ENCODE peak calls at places on chromosomes 1 and 21, in seven cellular contexts. V is activated B cell treated with CpG ODN at 0.5 μM for 24 hours; C is BJ; Z is CD8-positive, alpha-beta T cell; B is brain microvascular endothelial cell; I is GM20000; R is upper lobe of right lung. X is an unnamed sample.

GRCh38 chr1:78254517-78254916 is 208.8 kb downstream of the GIPC2 start:
- DNase-seq in V (no peak), C (peak; percentile 66), Z (no peak), B (no peak), I (no peak), R (no peak), X (no peak)

GRCh38 chr1:191760016-191760415 is 398.2 kb upstream of the RGS18 start:
- DNase-seq in V (no peak), C (no peak), Z (no peak), B (no peak), I (no peak), R (no peak), X (no peak)

GRCh38 chr1:149917590-149918144 is at the start of gene SV2A:
- DNase-seq in V (no peak), C (no peak), Z (peak; percentile 51), B (no peak), I (peak; percentile 52), R (no peak), X (no peak)

GRCh38 chr1:1250828-1251284 is 4.3 kb upstream of the C1QTNF12 start:
- DNase-seq in V (no peak), C (no peak), Z (peak; percentile 88), B (no peak), I (peak; percentile 87), R (no peak), X (no peak)

GRCh38 chr21:41651396-41651795 is 115.5 kb downstream of the RIPK4 start:
- DNase-seq in V (no peak), C (no peak), Z (no peak), B (no peak), I (no peak), R (peak; percentile 54), X (no peak)

GRCh38 chr21:32281531-32281930 is 2.7 kb upstream of the MIS18A start:
- DNase-seq in V (no peak), C (no peak), Z (no peak), B (no peak), I (no peak), R (no peak), X (no peak)

GRCh38 chr1:6603851-6604558 is 1.3 kb upstream of the KLHL21 start:
- DNase-seq in V (no peak), C (peak; percentile 41), Z (no peak), B (peak; percentile 84), I (no peak), R (peak; percentile 81), X (no peak)

GRCh38 chr1:211874521-211875347 is 44.2 kb upstream of the LPGAT1 start:
- DNase-seq in V (no peak), C (no peak), Z (no peak), B (no peak), I (no peak), R (peak; percentile 69), X (no peak)

GRCh38 chr21:29301703-29302102 is 3.0 kb downstream of the BACH1 start:
- DNase-seq in V (no peak), C (no peak), Z (no peak), B (no peak), I (no peak), R (no peak), X (no peak)

GRCh38 chr1:233238884-233239432 is 56.6 kb downstream of the PCNX2 start:
- DNase-seq in V (no peak), C (no peak), Z (no peak), B (no peak), I (no peak), R (no peak), X (no peak)

GRCh38 chr21:44548381-44548780 is 2.9 kb downstream of the KRTAP10-2 start:
- DNase-seq in V (no peak), C (no peak), Z (no peak), B (no peak), I (no peak), R (peak; percentile 33), X (no peak)

GRCh38 chr1:99843760-99844159 is 6.4 kb upstream of the AGL start:
- DNase-seq in V (no peak), C (no peak), Z (no peak), B (no peak), I (no peak), R (no peak), X (no peak)

GRCh38 chr1:219279017-219279770 is 105.5 kb downstream of the LYPLAL1 start:
- DNase-seq in V (no peak), C (no peak), Z (no peak), B (peak; percentile 58), I (no peak), R (no peak), X (no peak)

GRCh38 chr1:18140411-18140810 is 32.8 kb downstream of the IGSF21 start:
- DNase-seq in V (no peak), C (no peak), Z (no peak), B (no peak), I (no peak), R (no peak), X (no peak)

GRCh38 chr1:216836316-216836715 is 113.1 kb upstream of the ESRRG start:
- DNase-seq in V (no peak), C (no peak), Z (no peak), B (no peak), I (no peak), R (no peak), X (no peak)

GRCh38 chr1:240492832-240493440 is 119.0 kb downstream of the GREM2 start:
- DNase-seq in V (no peak), C (no peak), Z (no peak), B (peak; percentile 55), I (peak; percentile 25), R (no peak), X (no peak)

GRCh38 chr1:208030320-208031091 is 119.6 kb upstream of the CD34 start:
- DNase-seq in V (no peak), C (no peak), Z (no peak), B (peak; percentile 20), I (no peak), R (no peak), X (no peak)

GRCh38 chr1:26694597-26695416 is 1.0 kb upstream of the ARID1A start:
- DNase-seq in V (no peak), C (no peak), Z (no peak), B (no peak), I (peak; percentile 32), R (no peak), X (no peak)

GRCh38 chr1:245060684-245061374 is 94.0 kb upstream of the KIF26B start:
- DNase-seq in V (no peak), C (no peak), Z (no peak), B (no peak), I (no peak), R (no peak), X (no peak)

GRCh38 chr1:161185282-161185682 is 8.0 kb upstream of the B4GALT3 start:
- DNase-seq in V (peak; percentile 41), C (no peak), Z (peak; percentile 88), B (no peak), I (peak; percentile 89), R (peak; percentile 74), X (no peak)

GRCh38 chr1:12049625-12050024 is 13.5 kb upstream of the TNFRSF8 start:
- DNase-seq in V (no peak), C (no peak), Z (no peak), B (no peak), I (no peak), R (no peak), X (no peak)
- TF ChIP-seq CTCF in V (no peak), C (no peak), Z (no peak), B (no peak), I (no peak), R (no peak), X (no peak)

DNA sequence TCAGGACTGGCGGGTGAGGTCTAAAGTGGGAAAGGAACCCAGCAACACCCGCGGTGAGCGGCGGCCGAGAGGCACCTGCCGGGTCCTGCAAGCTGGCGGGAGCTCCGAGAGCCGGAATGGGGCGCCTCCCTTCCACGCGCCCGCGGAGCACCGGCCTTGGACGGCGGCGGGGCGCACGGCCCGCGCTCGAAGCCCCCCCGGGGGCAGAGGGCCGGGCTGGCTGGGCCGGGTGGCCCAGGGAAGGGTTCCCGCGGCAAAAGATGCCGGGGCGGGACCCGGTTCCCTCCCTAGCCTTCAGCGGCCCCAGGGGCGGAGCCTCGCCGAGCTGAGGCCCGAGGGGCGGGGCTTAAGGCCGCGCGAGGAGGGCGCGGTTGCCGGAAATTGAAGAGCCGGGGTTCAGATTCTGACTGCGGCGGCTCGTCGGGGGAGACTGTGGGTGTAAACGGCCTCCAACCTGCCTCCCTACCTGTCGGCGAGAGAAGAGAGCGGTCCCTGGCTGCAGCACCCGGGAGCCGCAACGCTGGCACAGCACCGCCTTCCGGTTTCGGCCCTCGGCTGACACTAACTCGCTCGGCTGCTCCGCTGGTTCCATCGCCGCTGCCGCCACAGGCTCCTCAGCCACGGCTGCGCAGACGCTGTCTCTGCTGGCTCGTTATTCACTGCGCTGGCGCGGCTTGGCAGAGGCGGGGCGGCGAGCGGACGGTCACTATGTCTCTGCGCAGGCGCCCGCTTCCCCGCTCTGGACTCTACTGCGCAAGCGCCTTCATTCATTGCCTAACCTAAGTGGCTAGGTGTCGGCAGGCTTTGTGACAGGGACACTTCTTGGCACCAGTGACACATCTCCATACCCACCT is at the start of gene RABIF:
- DNase-seq in V (peak; percentile 94), C (peak; percentile 65), Z (peak; percentile 97), B (peak; percentile 94), I (peak; percentile 96), R (peak; percentile 99), X (peak; percentile 48)
- TF ChIP-seq CTCF in V (no peak), C (peak; percentile 35), Z (no peak), B (peak; percentile 41), I (no peak), R (peak; percentile 16), X (no peak)

DNA sequence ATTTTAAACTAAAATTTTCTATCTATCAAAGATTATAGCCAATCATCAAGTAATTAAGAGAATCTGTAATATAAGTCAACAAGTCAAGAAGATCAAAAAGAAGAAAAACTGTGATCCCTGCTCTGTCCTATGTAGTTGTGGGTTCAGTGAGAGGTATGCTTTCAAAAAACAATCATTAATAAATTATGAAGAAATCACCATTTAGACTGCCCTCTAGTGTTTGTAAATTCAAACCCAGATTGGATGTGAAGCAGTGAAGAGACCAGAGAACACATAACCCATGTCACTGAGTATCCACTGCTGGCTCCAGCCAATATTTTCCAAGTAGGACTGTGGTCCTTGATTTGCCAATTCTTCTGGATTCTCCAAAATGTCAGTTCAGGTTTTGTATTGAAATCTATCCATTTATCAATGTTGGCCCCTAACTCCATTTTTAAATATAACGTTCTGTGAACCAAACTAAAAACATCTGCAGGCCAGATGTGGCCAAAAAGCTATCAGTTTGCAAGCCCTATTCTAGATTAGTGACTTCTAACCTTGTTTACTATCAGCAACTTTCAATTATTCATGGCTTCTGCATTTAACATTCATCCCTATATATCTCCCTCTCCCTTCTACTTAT is 467.5 kb upstream of the CXADR start:
- DNase-seq in V (no peak), C (no peak), Z (no peak), B (peak; percentile 1), I (no peak), R (no peak), X (no peak)
- TF ChIP-seq CTCF in V (no peak), C (peak; percentile 57), Z (no peak), B (peak; percentile 51), I (no peak), R (peak; percentile 45), X (peak; percentile 63)

DNA sequence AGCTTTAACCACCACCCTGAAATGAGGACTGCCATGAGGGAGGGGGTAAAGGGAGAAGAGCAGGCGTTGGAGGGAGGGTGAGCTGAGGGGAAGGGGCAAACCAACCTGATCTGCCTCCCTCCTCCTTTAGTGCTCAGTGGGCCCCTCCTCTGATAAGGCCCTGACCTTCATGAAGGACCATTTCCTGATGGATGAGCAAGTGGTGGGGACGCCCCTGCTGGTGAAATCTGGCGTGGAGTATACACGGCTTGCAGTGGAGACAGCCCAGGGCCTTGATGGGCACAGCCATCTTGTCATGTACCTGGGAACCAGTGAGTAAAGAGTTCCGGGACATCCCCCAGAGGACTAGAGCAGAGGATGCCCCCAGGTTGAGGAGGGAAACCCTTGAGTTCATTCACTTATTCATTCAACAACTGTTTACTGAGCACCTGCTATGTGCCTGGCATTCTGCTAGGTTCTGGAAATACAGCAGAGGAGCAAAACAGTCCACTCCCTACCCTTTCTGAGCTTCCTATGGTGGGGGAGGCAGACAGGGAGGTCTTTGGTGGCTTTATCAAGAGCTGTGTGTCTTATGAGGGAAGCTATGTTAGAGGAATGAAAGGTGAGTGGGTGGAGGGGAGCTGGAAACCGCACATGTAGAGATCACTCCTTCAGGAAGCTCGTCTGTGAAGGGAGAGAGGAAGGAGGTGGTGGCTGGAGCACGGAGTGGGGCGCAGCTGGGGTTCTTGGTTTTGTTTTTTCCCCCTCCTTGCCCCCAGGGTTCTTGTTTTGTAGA is 19.5 kb downstream of the SEMA4A start:
- DNase-seq in V (no peak), C (no peak), Z (no peak), B (no peak), I (no peak), R (no peak), X (no peak)
- TF ChIP-seq CTCF in V (no peak), C (no peak), Z (no peak), B (peak; percentile 39), I (no peak), R (no peak), X (no peak)

X was measured in epithelial cell of proximal tubule.